ENCODE peak calls at places on chromosomes 1 and 21, in six cellular contexts. P is HFFc6, W is bronchial epithelial cell, I is sigmoid colon, A is cardiac muscle cell, C is MM.1S. R is an unnamed sample.

GRCh38 chr1:17700363-17700762 is 54.8 kb upstream of the ACTL8 start:
- DNase-seq in P (no peak), W (no peak), I (no peak), A (no peak), C (no peak), R (no peak)

GRCh38 chr1:67713071-67713806 is 28.2 kb downstream of the GADD45A start:
- DNase-seq in P (peak), W (peak), I (no peak), A (peak), C (no peak), R (no peak)

GRCh38 chr1:12201343-12202189 is 28.3 kb upstream of the VPS13D start:
- DNase-seq in P (no peak), W (no peak), I (no peak), A (no peak), C (no peak), R (no peak)

GRCh38 chr1:201276891-201277290 is 6.4 kb upstream of the PKP1 start:
- DNase-seq in P (no peak), W (peak), I (no peak), A (no peak), C (no peak), R (no peak)

GRCh38 chr1:15962671-15963362 is 13.1 kb downstream of the ZBTB17 start:
- DNase-seq in P (no peak), W (no peak), I (no peak), A (no peak), C (no peak), R (no peak)

GRCh38 chr1:41480204-41481108 is 4.0 kb downstream of the EDN2 start:
- DNase-seq in P (no peak), W (no peak), I (no peak), A (no peak), C (no peak), R (no peak)

GRCh38 chr1:226809785-226810571 is 60.4 kb upstream of the PSEN2 start:
- DNase-seq in P (peak), W (no peak), I (peak), A (no peak), C (no peak), R (no peak)

GRCh38 chr21:37811711-37812110 is 104.5 kb downstream of the KCNJ6 start:
- DNase-seq in P (no peak), W (no peak), I (no peak), A (peak), C (no peak), R (no peak)

GRCh38 chr21:45011911-45012660 is 62.3 kb upstream of the ADARB1 start:
- DNase-seq in P (peak), W (peak), I (peak), A (peak), C (no peak), R (peak)

GRCh38 chr1:10973552-10973951 is 38.9 kb upstream of the TARDBP start:
- DNase-seq in P (no peak), W (no peak), I (peak), A (peak), C (no peak), R (peak)

GRCh38 chr1:235160965-235161684 is at the start of gene RBM34:
- DNase-seq in P (peak), W (peak), I (peak), A (peak), C (peak), R (peak)

GRCh38 chr1:202551683-202552082 is 158.6 kb downstream of the SYT2 start:
- DNase-seq in P (no peak), W (no peak), I (peak), A (no peak), C (no peak), R (no peak)

GRCh38 chr1:25729774-25730173 is 70.2 kb upstream of the SELENON start:
- DNase-seq in P (no peak), W (no peak), I (peak), A (no peak), C (no peak), R (no peak)

GRCh38 chr1:63134501-63135173 is 187.7 kb upstream of the FOXD3 start:
- DNase-seq in P (no peak), W (no peak), I (no peak), A (no peak), C (no peak), R (no peak)

GRCh38 chr1:175877939-175878730 is 134.7 kb upstream of the TNR start:
- DNase-seq in P (no peak), W (no peak), I (no peak), A (no peak), C (no peak), R (no peak)

GRCh38 chr1:99010679-99011078 is 6.0 kb upstream of the PLPPR5 start:
- DNase-seq in P (no peak), W (no peak), I (no peak), A (no peak), C (no peak), R (no peak)

GRCh38 chr1:89598450-89599331 is 34.2 kb upstream of the LRRC8C start:
- DNase-seq in P (peak), W (peak), I (no peak), A (peak), C (peak), R (no peak)

GRCh38 chr1:226873771-226874578 is 3.6 kb downstream of the PSEN2 start:
- DNase-seq in P (no peak), W (no peak), I (no peak), A (no peak), C (no peak), R (no peak)

GRCh38 chr1:21299007-21299406 is 8.7 kb upstream of the ECE1 start:
- DNase-seq in P (no peak), W (peak), I (no peak), A (no peak), C (no peak), R (no peak)

GRCh38 chr21:17784604-17785402 is 34.4 kb downstream of the C21orf91 start:
- DNase-seq in P (no peak), W (peak), I (no peak), A (no peak), C (peak), R (no peak)

GRCh38 chr1:162276493-162276892 is 100.2 kb downstream of the SPATA46 start:
- DNase-seq in P (peak), W (peak), I (no peak), A (peak), C (peak), R (peak)

GRCh38 chr1:28172690-28173150 is 3.8 kb downstream of the PTAFR start:
- DNase-seq in P (no peak), W (no peak), I (no peak), A (peak), C (peak), R (no peak)

GRCh38 chr1:186183970-186184628 is 191.0 kb downstream of the TPR start:
- DNase-seq in P (peak), W (no peak), I (no peak), A (no peak), C (peak), R (peak)

GRCh38 chr1:214471458-214471857 is 79.9 kb downstream of the PTPN14 start:
- DNase-seq in P (no peak), W (no peak), I (no peak), A (no peak), C (no peak), R (no peak)

DNA sequence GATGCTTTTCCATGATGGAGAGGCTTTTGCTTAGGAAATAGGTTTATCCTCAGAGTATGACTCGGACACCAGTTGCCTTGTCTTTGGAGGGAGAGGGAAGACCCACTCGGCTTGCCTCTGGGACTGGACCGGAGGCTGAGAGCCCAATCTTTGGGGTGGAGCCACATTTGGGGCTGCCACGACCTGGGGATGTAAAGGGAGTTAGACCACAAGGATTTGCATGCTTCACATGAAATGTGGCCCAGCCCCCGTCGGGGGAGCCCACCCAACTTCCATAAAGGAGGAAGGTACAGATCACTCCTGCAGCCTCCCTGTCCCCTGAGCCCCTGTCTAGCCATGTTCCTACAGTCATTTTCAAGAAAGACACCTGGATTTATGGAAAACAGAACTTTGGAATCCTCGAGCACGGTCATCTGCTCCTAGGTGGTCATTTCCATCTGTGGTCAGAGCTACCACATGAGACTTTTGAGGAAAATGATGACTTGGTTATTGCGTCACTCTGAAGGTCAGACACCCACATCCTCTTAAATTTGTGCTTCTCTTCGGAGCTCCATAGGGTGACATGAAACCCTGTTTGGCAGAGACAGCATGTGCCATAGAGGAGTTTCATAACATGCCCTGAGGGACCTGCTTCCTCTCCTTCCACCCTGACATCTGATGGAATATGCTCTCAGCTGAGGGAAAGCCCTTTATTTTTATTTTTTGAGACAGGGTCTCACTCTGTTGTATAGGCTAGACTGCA is 99.4 kb upstream of the SLC45A1 start:
- DNase-seq in P (no peak), W (peak), I (no peak), A (peak), C (no peak), R (no peak)
- TF ChIP-seq CTCF in P (no peak), W (no peak), I (no peak), A (no peak), C (no peak), R (no peak)

GRCh38 chr1:173294853-173295252 is 87.7 kb upstream of the TNFSF4 start:
- DNase-seq in P (peak), W (no peak), I (no peak), A (no peak), C (no peak), R (no peak)
- TF ChIP-seq CTCF in P (no peak), W (no peak), I (no peak), A (no peak), C (no peak), R (no peak)

GRCh38 chr1:182446033-182446669 is 3.8 kb upstream of the RGSL1 start:
- DNase-seq in P (peak), W (peak), I (no peak), A (peak), C (peak), R (peak)
- TF ChIP-seq CTCF in P (peak), W (peak), I (peak), A (peak), C (peak), R (peak)

GRCh38 chr1:91742848-91743292 is 143.1 kb downstream of the TGFBR3 start:
- DNase-seq in P (no peak), W (peak), I (peak), A (peak), C (no peak), R (no peak)

GRCh38 chr1:91746728-91747338 is 139.1 kb downstream of the TGFBR3 start:
- DNase-seq in P (no peak), W (no peak), I (peak), A (no peak), C (no peak), R (no peak)

GRCh38 chr1:91745649-91746383 is 140.1 kb downstream of the TGFBR3 start:
- DNase-seq in P (no peak), W (peak), I (no peak), A (no peak), C (no peak), R (no peak)

GRCh38 chr1:91747666-91748065 is 138.3 kb downstream of the TGFBR3 start:
- DNase-seq in P (no peak), W (no peak), I (peak), A (no peak), C (no peak), R (no peak)

DNA sequence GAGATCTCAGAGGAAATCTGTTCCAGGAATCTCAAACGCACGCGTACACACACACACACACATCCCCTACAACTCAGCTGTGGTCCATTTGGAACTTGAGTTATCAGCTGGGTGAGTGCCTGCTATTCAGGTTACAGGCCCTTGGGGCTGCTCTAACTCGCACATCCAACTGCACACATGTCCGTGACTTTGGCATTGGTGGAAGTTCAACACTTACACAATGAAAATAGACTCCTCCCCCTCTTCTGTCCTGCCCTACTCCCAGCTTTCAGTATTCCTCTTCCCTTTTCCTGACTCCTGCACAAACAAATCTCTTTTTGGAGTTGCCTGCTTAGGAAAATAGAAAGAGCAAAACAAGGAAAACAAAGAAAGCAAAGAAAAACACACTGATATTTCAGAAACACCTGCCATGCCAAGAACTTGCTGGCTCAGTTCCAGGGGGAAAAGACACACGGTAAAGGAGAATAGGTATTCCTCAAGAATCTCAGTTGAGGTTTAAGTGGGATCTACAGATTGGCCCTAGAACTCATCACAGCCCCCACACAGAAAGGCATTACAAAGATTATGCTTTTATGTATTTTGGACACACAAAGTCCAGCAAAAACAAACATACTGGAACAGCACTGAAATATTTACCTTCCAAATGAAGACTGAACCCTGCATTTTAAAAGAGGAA is 140.8 kb downstream of the TGFBR3 start:
- DNase-seq in P (no peak), W (peak), I (peak), A (peak), C (no peak), R (peak)
- TF ChIP-seq CTCF in P (no peak), W (peak), I (no peak), A (peak), C (no peak), R (peak)

DNA sequence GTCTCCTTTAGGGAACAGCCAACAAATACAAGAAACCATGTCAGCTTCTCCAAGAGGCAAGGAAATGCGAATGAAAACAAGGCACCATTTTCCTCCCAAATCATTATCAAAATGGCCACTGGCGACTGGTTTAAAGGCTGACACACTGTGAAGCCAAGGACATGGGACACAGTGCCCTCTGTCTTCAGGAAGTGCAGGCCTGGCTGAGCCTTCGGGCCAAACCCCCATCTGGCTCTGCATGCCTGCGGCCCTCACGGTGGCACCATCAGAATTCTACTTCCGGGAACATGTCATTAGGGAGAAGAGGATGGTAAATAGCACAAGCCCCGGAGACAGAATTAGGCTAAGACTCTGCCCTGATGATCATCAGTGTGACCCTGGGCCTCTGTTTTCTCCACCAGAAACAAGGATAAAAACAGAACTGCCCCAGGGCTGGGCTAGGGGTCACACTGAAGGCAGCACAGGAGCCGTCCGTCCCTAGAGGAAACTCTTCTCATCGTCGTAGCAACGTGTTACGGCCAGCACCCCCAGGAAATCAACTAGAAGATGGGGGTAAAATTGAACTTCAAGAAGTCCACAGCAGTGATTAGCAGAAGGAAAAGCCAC is 103.5 kb downstream of the NPHP4 start:
- DNase-seq in P (no peak), W (no peak), I (no peak), A (no peak), C (no peak), R (no peak)
- TF ChIP-seq CTCF in P (peak), W (no peak), I (no peak), A (no peak), C (no peak), R (no peak)

DNA sequence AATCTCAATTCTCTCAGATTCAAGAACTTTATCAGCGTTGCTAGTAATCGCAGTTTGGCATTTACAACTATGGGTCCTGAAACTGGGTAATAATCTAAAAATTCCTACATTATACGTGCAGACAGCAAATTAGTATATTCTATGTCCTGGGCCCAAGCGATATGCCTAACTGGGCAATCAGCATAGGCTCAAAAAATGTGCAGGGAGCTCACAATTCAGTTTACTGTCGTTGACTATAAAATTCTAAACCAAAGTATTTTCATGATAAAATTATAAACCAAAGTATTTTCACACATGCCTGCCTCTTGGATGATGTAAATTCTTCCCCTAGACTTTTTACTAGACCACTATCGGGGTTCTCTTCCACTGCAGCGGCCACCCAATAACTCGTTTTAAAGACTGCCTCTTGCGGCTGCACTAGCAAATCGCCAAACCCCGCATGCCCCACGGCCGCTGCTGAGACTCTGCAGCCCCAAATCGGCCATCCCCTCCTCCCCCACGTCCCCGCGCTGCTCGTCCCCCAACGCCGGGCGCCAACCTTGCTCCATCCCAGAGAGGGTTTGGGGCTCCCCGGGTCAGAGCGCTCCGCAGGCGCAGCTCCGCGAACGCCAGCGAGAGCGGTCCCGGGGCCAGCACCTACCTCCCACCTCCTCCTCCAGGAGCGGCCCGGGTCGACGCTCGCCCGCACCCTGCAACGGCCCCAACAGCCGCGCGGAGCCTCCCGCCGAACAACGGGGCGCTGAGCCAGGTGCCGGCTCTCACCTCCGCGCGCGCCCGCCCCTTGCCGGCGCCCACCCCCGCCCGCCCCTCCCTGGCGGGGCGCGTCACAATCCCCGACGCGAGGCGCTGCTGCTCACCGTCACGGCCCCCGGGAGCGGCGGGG is 506 bp downstream of the SSX2IP start:
- DNase-seq in P (peak), W (peak), I (peak), A (peak), C (peak), R (no peak)
- TF ChIP-seq CTCF in P (peak), W (peak), I (no peak), A (peak), C (peak), R (peak)

GRCh38 chr1:920506-920905 is 3.2 kb upstream of the SAMD11 start:
- DNase-seq in P (no peak), W (no peak), I (no peak), A (no peak), C (no peak), R (no peak)

GRCh38 chr1:918353-918752 is 5.4 kb upstream of the SAMD11 start:
- DNase-seq in P (no peak), W (no peak), I (no peak), A (no peak), C (no peak), R (no peak)

GRCh38 chr1:920008-920407 is 3.7 kb upstream of the SAMD11 start:
- DNase-seq in P (no peak), W (no peak), I (no peak), A (no peak), C (no peak), R (no peak)

GRCh38 chr1:918843-919242 is 4.9 kb upstream of the SAMD11 start:
- DNase-seq in P (no peak), W (no peak), I (no peak), A (no peak), C (no peak), R (no peak)

GRCh38 chr1:919271-919872 is 4.4 kb upstream of the SAMD11 start:
- DNase-seq in P (no peak), W (no peak), I (no peak), A (no peak), C (no peak), R (no peak)
- TF ChIP-seq CTCF in P (peak), W (no peak), I (no peak), A (no peak), C (no peak), R (peak)

GRCh38 chr1:30405631-30406212 is 317.7 kb downstream of the MATN1 start:
- DNase-seq in P (no peak), W (no peak), I (no peak), A (no peak), C (no peak), R (no peak)
- TF ChIP-seq CTCF in P (no peak), W (no peak), I (no peak), A (no peak), C (no peak), R (no peak)

GRCh38 chr1:54273092-54273836 is 73.3 kb downstream of the MRPL37 start:
- DNase-seq in P (peak), W (no peak), I (peak), A (peak), C (no peak), R (peak)
- TF ChIP-seq CTCF in P (peak), W (no peak), I (peak), A (peak), C (no peak), R (peak)

DNA sequence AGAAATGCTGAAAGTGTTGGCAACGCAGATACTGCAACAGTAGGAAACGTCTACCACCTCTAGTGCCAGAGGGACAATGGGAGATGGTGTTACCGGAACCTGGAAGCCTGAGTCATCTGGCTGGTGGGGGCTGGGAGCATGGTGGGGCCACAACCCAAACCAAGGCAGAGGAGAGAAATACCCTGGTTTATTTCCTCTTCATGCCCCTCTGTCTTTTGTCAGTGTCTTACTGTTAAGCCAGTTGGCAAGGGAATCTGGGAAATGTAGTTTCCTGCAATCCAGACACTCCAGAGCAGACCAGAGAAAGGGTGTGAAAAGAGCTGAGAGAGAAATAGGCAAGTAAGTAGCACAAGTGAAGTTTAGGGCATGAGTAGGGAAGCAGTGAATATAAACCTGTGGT is 14.8 kb downstream of the DNTTIP2 start:
- DNase-seq in P (no peak), W (no peak), I (no peak), A (no peak), C (no peak), R (no peak)
- TF ChIP-seq CTCF in P (no peak), W (no peak), I (no peak), A (no peak), C (no peak), R (no peak)